ENCODE peak calls at places on chromosomes 1 and 21, in seven cellular contexts. T is cardiac fibroblast, W is epithelial cell of esophagus, M is WTC11, P is nephron progenitor cell, C is upper lobe of right lung, A is IMR-90. S is an unnamed sample.

GRCh38 chr1:53683986-53684740 is 54.8 kb downstream of the GLIS1 start:
- DNase-seq in T (no peak), W (no peak), M (peak), P (no peak), C (no peak), A (no peak), S (peak)

GRCh38 chr21:16496594-16496993 is 766.8 kb downstream of the USP25 start:
- DNase-seq in T (no peak), W (no peak), M (no peak), P (no peak), C (no peak), A (no peak), S (no peak)

GRCh38 chr1:33099290-33100118 is 18.6 kb downstream of the AZIN2 start:
- DNase-seq in T (peak), W (peak), M (peak), P (no peak), C (no peak), A (peak), S (peak)

GRCh38 chr1:90475623-90476022 is 241.5 kb downstream of the BARHL2 start:
- DNase-seq in T (no peak), W (peak), M (no peak), P (no peak), C (no peak), A (peak), S (peak)

GRCh38 chr1:218660678-218661053 is 315.5 kb downstream of the TGFB2 start:
- DNase-seq in T (peak), W (peak), M (no peak), P (no peak), C (no peak), A (peak), S (peak)

GRCh38 chr1:225746361-225747179 is 31.1 kb upstream of the SRP9 start:
- DNase-seq in T (peak), W (peak), M (peak), P (peak), C (peak), A (peak), S (peak)

GRCh38 chr1:6028042-6028895 is 17.4 kb upstream of the KCNAB2 start:
- DNase-seq in T (no peak), W (peak), M (no peak), P (no peak), C (peak), A (peak), S (peak)

GRCh38 chr21:46060596-46061061 is 37.3 kb upstream of the COL6A2 start:
- DNase-seq in T (peak), W (no peak), M (no peak), P (no peak), C (peak), A (peak), S (peak)

GRCh38 chr1:203627819-203628184 is 1.2 kb downstream of the ATP2B4 start:
- DNase-seq in T (peak), W (peak), M (peak), P (peak), C (no peak), A (no peak), S (peak)

GRCh38 chr1:17306407-17306806 is 1.6 kb upstream of the PADI4 start:
- DNase-seq in T (no peak), W (no peak), M (no peak), P (no peak), C (no peak), A (no peak), S (no peak)

GRCh38 chr1:212858461-212859265 is 588 bp downstream of the FLVCR1 start:
- DNase-seq in T (peak), W (peak), M (no peak), P (no peak), C (peak), A (peak), S (peak)

GRCh38 chr1:2499986-2500596 is 24.0 kb downstream of the PLCH2 start:
- DNase-seq in T (no peak), W (no peak), M (no peak), P (no peak), C (no peak), A (no peak), S (no peak)

GRCh38 chr1:27609618-27610240 is 5.8 kb upstream of the AHDC1 start:
- DNase-seq in T (no peak), W (no peak), M (no peak), P (no peak), C (no peak), A (no peak), S (no peak)
- TF ChIP-seq CTCF in T (no peak), W (no peak), M (no peak), P (no peak), C (no peak), A (no peak), S (no peak)

GRCh38 chr1:22712502-22713271 is 2.0 kb downstream of the EPHB2 start:
- DNase-seq in T (no peak), W (peak), M (no peak), P (no peak), C (no peak), A (peak), S (no peak)
- TF ChIP-seq CTCF in T (no peak), W (no peak), M (no peak), P (no peak), C (no peak), A (no peak), S (no peak)

GRCh38 chr1:22141948-22142314 is 966 bp downstream of the WNT4 start:
- DNase-seq in T (no peak), W (no peak), M (no peak), P (peak), C (no peak), A (no peak), S (no peak)

GRCh38 chr1:22141493-22141892 is 1.4 kb downstream of the WNT4 start:
- DNase-seq in T (no peak), W (no peak), M (no peak), P (no peak), C (no peak), A (no peak), S (no peak)

GRCh38 chr1:22143586-22144033 is 713 bp upstream of the WNT4 start:
- DNase-seq in T (no peak), W (no peak), M (peak), P (no peak), C (no peak), A (no peak), S (no peak)

GRCh38 chr1:22143065-22143514 is at the start of gene WNT4:
- DNase-seq in T (peak), W (peak), M (peak), P (peak), C (peak), A (no peak), S (peak)

GRCh38 chr1:22142315-22143064 is 407 bp downstream of the WNT4 start:
- DNase-seq in T (peak), W (peak), M (peak), P (peak), C (no peak), A (no peak), S (no peak)
- TF ChIP-seq CTCF in T (no peak), W (no peak), M (no peak), P (no peak), C (no peak), A (no peak), S (no peak)

GRCh38 chr1:54767526-54767925 is 3.2 kb upstream of the PARS2 start:
- DNase-seq in T (no peak), W (no peak), M (no peak), P (no peak), C (no peak), A (no peak), S (no peak)
- TF ChIP-seq CTCF in T (no peak), W (no peak), M (no peak), P (no peak), C (no peak), A (no peak), S (no peak)

GRCh38 chr1:227317541-227318002 is 720 bp downstream of the CDC42BPA start:
- DNase-seq in T (peak), W (peak), M (peak), P (peak), C (no peak), A (peak), S (peak)
- TF ChIP-seq CTCF in T (peak), W (peak), M (no peak), P (no peak), C (peak), A (no peak), S (peak)

GRCh38 chr21:20445971-20446370 is 552.2 kb upstream of the NCAM2 start:
- DNase-seq in T (no peak), W (no peak), M (no peak), P (no peak), C (no peak), A (no peak), S (no peak)

DNA sequence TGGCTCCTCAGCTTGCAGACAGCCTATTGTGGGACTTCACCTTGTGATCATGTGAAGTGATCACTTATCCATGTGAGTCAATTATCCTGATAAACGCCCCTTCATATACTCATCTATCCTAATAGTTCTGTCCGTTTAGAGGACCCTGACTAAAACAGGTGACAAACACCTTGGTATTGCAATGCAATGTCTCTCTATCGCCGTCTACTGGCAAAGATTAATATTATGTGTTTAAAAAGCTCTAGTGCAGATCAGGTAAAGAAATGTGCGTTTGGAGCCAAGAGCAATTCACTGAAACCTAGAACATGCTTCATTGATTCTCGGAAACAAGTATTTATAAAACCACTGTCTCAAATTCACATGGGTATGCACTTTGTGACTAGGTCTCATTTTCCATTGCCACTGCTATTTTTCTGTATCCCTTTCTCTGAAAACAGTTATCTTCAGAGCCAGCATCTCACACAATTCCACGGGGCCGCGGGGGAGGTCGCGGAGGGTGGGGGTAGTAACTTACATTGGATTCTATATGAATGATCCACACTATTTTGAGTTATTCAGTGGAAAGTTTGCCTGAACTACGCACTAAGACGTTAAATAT is 554.6 kb upstream of the NCAM2 start:
- DNase-seq in T (no peak), W (no peak), M (no peak), P (peak), C (no peak), A (no peak), S (peak)
- TF ChIP-seq CTCF in T (peak), W (no peak), M (peak), P (peak), C (peak), A (no peak), S (peak)

DNA sequence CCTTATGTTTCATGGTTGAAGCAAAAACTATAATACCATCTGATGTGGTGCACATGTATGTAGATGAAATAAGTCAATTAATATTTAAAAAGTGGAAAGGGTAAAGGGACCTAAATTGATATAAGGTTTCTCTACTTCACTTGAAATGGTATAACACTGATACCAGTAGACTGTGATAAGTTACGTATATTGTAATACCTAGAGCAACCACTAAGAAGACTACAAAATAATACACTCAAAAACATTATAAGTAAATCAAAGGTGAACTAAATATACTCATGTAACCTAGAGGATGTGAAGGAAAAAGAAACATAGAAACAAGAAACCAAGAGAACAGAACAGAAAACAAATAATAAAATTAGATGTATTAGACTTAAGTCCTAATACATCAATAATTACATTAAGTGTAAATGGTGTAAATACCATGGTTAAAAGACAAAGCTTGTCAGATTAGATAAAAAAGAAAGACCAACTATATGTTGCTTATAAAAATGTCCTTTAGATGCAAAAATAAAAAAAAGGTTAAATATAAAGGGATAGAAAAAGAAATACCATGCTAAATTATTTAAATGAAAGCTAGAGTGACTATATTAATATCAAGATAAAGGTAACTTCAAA is 118.8 kb downstream of the LRRC7 start:
- DNase-seq in T (no peak), W (no peak), M (no peak), P (no peak), C (no peak), A (no peak), S (no peak)
- TF ChIP-seq CTCF in T (no peak), W (no peak), M (no peak), P (no peak), C (no peak), A (no peak), S (no peak)

GRCh38 chr1:143694085-143694484 is 277.7 kb downstream of the FAM72C start:
- DNase-seq in T (no peak), W (peak), M (no peak), P (no peak), C (no peak), A (no peak), S (no peak)

GRCh38 chr1:143691971-143692529 is 279.7 kb downstream of the FAM72C start:
- DNase-seq in T (no peak), W (no peak), M (no peak), P (no peak), C (no peak), A (no peak), S (no peak)

GRCh38 chr1:143699731-143700130 is 272.1 kb downstream of the FAM72C start:
- DNase-seq in T (no peak), W (no peak), M (no peak), P (no peak), C (no peak), A (no peak), S (no peak)

GRCh38 chr1:143699115-143699514 is 272.7 kb downstream of the FAM72C start:
- DNase-seq in T (no peak), W (no peak), M (no peak), P (no peak), C (no peak), A (no peak), S (no peak)

GRCh38 chr1:143698016-143698415 is 273.8 kb downstream of the FAM72C start:
- DNase-seq in T (no peak), W (peak), M (peak), P (no peak), C (peak), A (no peak), S (peak)
- TF ChIP-seq CTCF in T (peak), W (peak), M (peak), P (no peak), C (peak), A (peak), S (peak)

S was measured in A673.